ENCODE peak calls at places on chromosomes 3 and 15, in four cellular contexts. Q is H9, T is RWPE1, X is AG04450. R is an unnamed sample.

GRCh38 chr3:154122912-154123559 is 1.8 kb downstream of the ARHGEF26 start:
- DNase-seq in X (no peak), Q (no peak), T (no peak), R (peak; percentile 48)

GRCh38 chr15:74598126-74598842 is 17.4 kb upstream of the CLK3 start:
- DNase-seq in T (peak; percentile 99), Q (peak; percentile 93), X (no peak), R (peak; percentile 74)

GRCh38 chr3:36710606-36711005 is 53.7 kb downstream of the DCLK3 start:
- DNase-seq in Q (no peak), X (no peak), T (no peak), R (no peak)

GRCh38 chr15:55247766-55248427 is 41.7 kb downstream of the RAB27A start:
- DNase-seq in T (no peak), Q (no peak), X (no peak), R (no peak)

GRCh38 chr3:186107148-186108105 is 1.5 kb downstream of the ETV5 start:
- DNase-seq in X (no peak), T (peak; percentile 77), Q (peak; percentile 81), R (peak; percentile 27)

GRCh38 chr3:81572201-81572756 is 189.2 kb downstream of the GBE1 start:
- DNase-seq in T (no peak), X (no peak), Q (no peak), R (no peak)

GRCh38 chr3:122132949-122133540 is 50.4 kb upstream of the CASR start:
- DNase-seq in T (peak; percentile 28), Q (no peak), X (no peak), R (peak; percentile 59)

GRCh38 chr3:81910244-81910852 is 148.9 kb upstream of the GBE1 start:
- DNase-seq in X (no peak), T (peak; percentile 13), Q (no peak), R (peak; percentile 31)

GRCh38 chr15:39582286-39582976 is 1.6 kb downstream of the THBS1 start:
- DNase-seq in X (no peak), Q (no peak), T (no peak), R (peak; percentile 77)

GRCh38 chr3:189841474-189842205 is 210.5 kb downstream of the TP63 start:
- DNase-seq in X (no peak), Q (no peak), T (peak; percentile 76), R (peak; percentile 97)

GRCh38 chr3:45677045-45677436 is 12.2 kb upstream of the SACM1L start:
- DNase-seq in Q (no peak), X (no peak), T (peak; percentile 67), R (peak; percentile 79)

GRCh38 chr15:37098468-37099320 is 1.7 kb downstream of the MEIS2 start:
- DNase-seq in Q (peak; percentile 39), T (peak; percentile 48), X (no peak), R (peak; percentile 44)

GRCh38 chr3:50658416-50658815 is 16.3 kb upstream of the DOCK3 start:
- DNase-seq in T (no peak), X (no peak), Q (no peak), R (peak; percentile 46)

GRCh38 chr3:156739976-156740375 is 65.6 kb downstream of the TIPARP start:
- DNase-seq in X (no peak), Q (no peak), T (no peak), R (no peak)

GRCh38 chr15:84572231-84572630 is 28.6 kb upstream of the ZSCAN2 start:
- DNase-seq in T (no peak), X (no peak), Q (no peak), R (no peak)

GRCh38 chr3:11606865-11607440 is 36.8 kb downstream of the VGLL4 start:
- DNase-seq in T (no peak), X (no peak), Q (no peak), R (peak; percentile 72)

GRCh38 chr15:25824618-25825017 is 38.5 kb downstream of the ATP10A start:
- DNase-seq in X (no peak), Q (no peak), T (no peak), R (no peak)

GRCh38 chr3:158768361-158768787 is 33.5 kb upstream of the MFSD1 start:
- DNase-seq in X (peak; percentile 49), T (no peak), Q (peak; percentile 73), R (no peak)

GRCh38 chr3:13081603-13082360 is 8.6 kb upstream of the IQSEC1 start:
- DNase-seq in Q (no peak), X (no peak), T (no peak), R (no peak)

GRCh38 chr3:126026277-126026751 is 57.3 kb downstream of the ROPN1B start:
- DNase-seq in T (no peak), X (no peak), Q (no peak), R (no peak)

GRCh38 chr3:115975353-115975752 is 352.0 kb downstream of the GAP43 start:
- DNase-seq in X (peak; percentile 59), T (peak; percentile 60), Q (no peak), R (no peak)

GRCh38 chr3:25438791-25439555 is 10.9 kb downstream of the RARB start:
- DNase-seq in Q (no peak), T (no peak), X (no peak), R (no peak)

GRCh38 chr15:34793071-34793470 is 2.3 kb downstream of the ACTC1 start:
- DNase-seq in T (no peak), Q (no peak), X (no peak), R (no peak)

GRCh38 chr15:49649987-49650386 is 29.1 kb downstream of the DTWD1 start:
- DNase-seq in X (no peak), Q (no peak), T (no peak), R (no peak)

GRCh38 chr3:48188266-48189201 is at the start of gene CDC25A:
- DNase-seq in X (peak; percentile 97), T (peak; percentile 96), Q (peak; percentile 99), R (peak; percentile 97)

GRCh38 chr3:159191454-159191853 is 389.6 kb downstream of the MFSD1 start:
- DNase-seq in T (peak; percentile 13), X (no peak), Q (no peak), R (peak; percentile 63)

GRCh38 chr3:28575748-28576589 is 227.3 kb upstream of the AZI2 start:
- DNase-seq in X (no peak), T (no peak), Q (peak; percentile 66), R (no peak)

DNA sequence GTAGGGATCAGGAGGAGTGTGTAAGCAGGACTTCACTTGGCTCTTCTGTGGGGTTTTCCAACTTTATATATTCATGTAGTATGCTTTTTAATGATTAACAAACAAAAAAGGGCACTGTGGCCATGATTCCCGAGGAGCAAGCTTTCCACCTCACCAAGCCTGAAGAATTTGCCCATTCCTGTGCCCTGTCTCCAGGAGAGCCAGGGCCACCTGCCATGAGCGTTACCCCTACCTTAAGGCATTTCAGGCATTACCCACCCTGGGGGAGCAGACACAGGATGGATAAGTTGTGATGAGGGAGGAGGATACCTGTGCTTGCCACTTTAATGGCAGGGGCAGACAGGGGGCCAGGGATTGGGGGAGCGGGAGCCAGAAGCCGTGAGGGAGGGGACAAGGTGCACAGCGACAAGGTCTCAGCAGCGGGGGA is 3.0 kb downstream of the TRPM1 start:
- DNase-seq in X (no peak), Q (no peak), T (no peak), R (no peak)
- TF ChIP-seq CTCF in X (no peak), Q (no peak), T (no peak), R (no peak)

GRCh38 chr15:52337198-52337853 is 41.7 kb upstream of the MYO5C start:
- DNase-seq in X (no peak), T (peak; percentile 77), Q (no peak), R (peak; percentile 57)
- H3K27ac ChIP-seq in X (no peak overlapping the region), T (no peak overlapping the region), Q (peak overlapping the region; percentile 71), R (no peak overlapping the region)

DNA sequence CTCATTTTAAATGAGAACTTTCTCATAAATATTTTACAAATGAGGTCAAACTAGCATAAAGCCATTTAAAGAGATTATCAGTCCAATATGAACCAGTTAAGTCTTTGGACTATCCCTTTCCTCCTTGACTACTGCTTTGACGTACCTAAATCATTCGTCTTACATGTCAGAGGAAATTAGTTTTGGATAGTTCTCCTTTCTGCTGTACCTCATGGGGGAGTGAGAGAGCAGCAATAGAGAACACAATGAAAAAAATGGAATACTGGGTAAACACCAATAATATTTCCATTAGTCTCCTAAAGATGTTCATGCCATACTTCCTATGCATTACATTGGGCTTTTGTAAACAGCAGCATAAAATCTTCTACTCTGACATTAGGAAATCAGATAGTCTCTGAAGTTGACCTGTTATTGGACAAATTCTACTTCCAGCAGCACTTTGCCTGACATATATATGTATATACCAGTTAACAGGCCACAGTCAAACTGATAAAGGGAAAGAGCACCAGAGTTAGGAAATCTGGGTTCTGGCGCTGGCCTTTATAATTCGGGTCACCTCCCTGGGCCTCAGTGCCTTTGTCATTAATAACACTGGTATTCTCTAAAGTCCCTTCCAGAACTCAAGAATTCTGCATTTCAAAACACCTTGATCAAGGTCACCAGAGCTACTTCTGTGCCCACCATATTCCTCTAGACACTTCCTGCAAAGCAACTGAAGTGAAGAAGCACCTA is 26.8 kb downstream of the TIMMDC1 start:
- DNase-seq in X (no peak), Q (peak; percentile 31), T (no peak), R (no peak)
- TF ChIP-seq CTCF in X (peak; percentile 51), Q (peak; percentile 48), T (no peak), R (peak; percentile 56)

GRCh38 chr3:193660698-193661400 is 67.8 kb downstream of the OPA1 start:
- DNase-seq in X (no peak), Q (no peak), T (no peak), R (no peak)
- H3K27ac ChIP-seq in X (no peak overlapping the region), Q (no peak overlapping the region), T (no peak overlapping the region), R (no peak overlapping the region)

GRCh38 chr3:146218880-146219866 is 31.7 kb downstream of the PLSCR4 start:
- DNase-seq in Q (no peak), T (peak; percentile 21), X (peak; percentile 20), R (no peak)
- TF ChIP-seq CTCF in Q (peak; percentile 84), T (peak; percentile 66), X (peak; percentile 67), R (peak; percentile 77)

GRCh38 chr3:134352031-134352671 is 22.1 kb downstream of the AMOTL2 start:
- DNase-seq in T (no peak), Q (no peak), X (no peak), R (peak; percentile 80)
- H3K27ac ChIP-seq in T (peak overlapping the region; percentile 79), Q (no peak overlapping the region), X (peak overlapping the region; percentile 31), R (no peak overlapping the region)

GRCh38 chr15:98803228-98804056 is 155.1 kb downstream of the IGF1R start:
- DNase-seq in Q (no peak), X (peak; percentile 8), T (peak; percentile 52), R (peak; percentile 48)

GRCh38 chr15:98805434-98806274 is 157.3 kb downstream of the IGF1R start:
- DNase-seq in T (no peak), X (no peak), Q (no peak), R (no peak)

GRCh38 chr15:98802187-98802586 is 153.8 kb downstream of the IGF1R start:
- DNase-seq in X (no peak), Q (no peak), T (no peak), R (no peak)

GRCh38 chr15:98806275-98806895 is 158.0 kb downstream of the IGF1R start:
- DNase-seq in Q (no peak), T (no peak), X (no peak), R (no peak)

DNA sequence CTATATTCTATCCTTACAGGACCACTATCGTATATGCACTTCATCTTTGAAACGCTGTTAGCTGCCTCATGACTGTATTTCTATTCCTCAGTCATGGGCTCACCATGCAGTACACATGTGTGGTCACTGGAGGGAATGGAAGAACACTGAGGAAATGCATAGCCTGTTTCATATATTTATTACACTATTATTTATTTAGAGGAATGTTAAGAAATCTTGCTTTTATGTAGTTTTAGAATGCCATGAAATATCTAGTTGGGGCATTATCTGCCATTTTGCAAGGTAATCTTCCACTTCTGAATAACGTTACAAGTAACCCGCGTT is 155.7 kb downstream of the IGF1R start:
- DNase-seq in Q (no peak), X (no peak), T (no peak), R (no peak)
- TF ChIP-seq CTCF in Q (peak; percentile 40), X (peak; percentile 43), T (no peak), R (no peak)

R was measured in foreskin keratinocyte.